ENCODE peak calls at places on chromosomes 13 and 19, in six cellular contexts. Z is right lobe of liver, Q is psoas muscle, I is mesenchymal stem cell, D is tibial artery, A is ovary. B is an unnamed sample.

GRCh38 chr19:17260842-17261325 is 3.7 kb downstream of the USHBP1 start:
- DNase-seq in Z (peak; percentile 88), Q (peak; percentile 91), I (peak; percentile 71), D (peak; percentile 74), A (peak; percentile 79), B (peak; percentile 88)

GRCh38 chr13:75480691-75481175 is 1.2 kb downstream of the TBC1D4 start:
- DNase-seq in Z (peak; percentile 50), Q (peak; percentile 86), I (peak; percentile 57), D (peak; percentile 28), A (peak; percentile 79), B (peak; percentile 45)

GRCh38 chr13:72959643-72960042 is 99.2 kb upstream of the KLF5 start:
- DNase-seq in Z (no peak), Q (no peak), I (no peak), D (no peak), A (no peak), B (peak; percentile 2)

GRCh38 chr13:64272681-64273080 is 2857.0 kb upstream of the PCDH20 start:
- DNase-seq in Z (no peak), Q (no peak), I (no peak), D (no peak), A (no peak), B (no peak)

GRCh38 chr13:30968734-30969335 is 36.4 kb downstream of the TEX26 start:
- DNase-seq in Z (no peak), Q (no peak), I (peak; percentile 64), D (no peak), A (no peak), B (no peak)

GRCh38 chr19:35363711-35364425 is 5.6 kb downstream of the FFAR3 start:
- DNase-seq in Z (no peak), Q (no peak), I (no peak), D (no peak), A (no peak), B (no peak)

GRCh38 chr13:75458696-75459422 is 23.1 kb downstream of the TBC1D4 start:
- DNase-seq in Z (peak; percentile 31), Q (peak; percentile 81), I (no peak), D (no peak), A (no peak), B (no peak)

GRCh38 chr13:103098535-103098934 is 32.3 kb upstream of the SLC10A2 start:
- DNase-seq in Z (no peak), Q (no peak), I (no peak), D (no peak), A (no peak), B (no peak)

GRCh38 chr19:28485300-28485699 is 727.7 kb downstream of the UQCRFS1 start:
- DNase-seq in Z (no peak), Q (no peak), I (no peak), D (peak; percentile 36), A (no peak), B (no peak)

GRCh38 chr13:25881136-25881926 is 170.5 kb downstream of the SHISA2 start:
- DNase-seq in Z (no peak), Q (no peak), I (peak; percentile 66), D (no peak), A (no peak), B (peak; percentile 46)

GRCh38 chr19:50412419-50412818 is 6.3 kb upstream of the SPIB start:
- DNase-seq in Z (no peak), Q (no peak), I (no peak), D (no peak), A (no peak), B (no peak)

GRCh38 chr13:109381546-109382180 is 404.7 kb downstream of the IRS2 start:
- DNase-seq in Z (no peak), Q (no peak), I (peak; percentile 51), D (no peak), A (no peak), B (no peak)

GRCh38 chr19:6092329-6093286 is 17.7 kb downstream of the RFX2 start:
- DNase-seq in Z (peak; percentile 75), Q (peak; percentile 87), I (peak; percentile 96), D (peak; percentile 90), A (peak; percentile 75), B (peak; percentile 56)

GRCh38 chr19:43474986-43475705 is 9.7 kb upstream of the LYPD3 start:
- DNase-seq in Z (peak; percentile 96), Q (peak; percentile 96), I (peak; percentile 96), D (peak; percentile 87), A (peak; percentile 98), B (peak; percentile 94)

GRCh38 chr19:9793051-9793591 is 24.6 kb upstream of the ZNF846 start:
- DNase-seq in Z (peak; percentile 66), Q (no peak), I (peak; percentile 72), D (peak; percentile 59), A (peak; percentile 42), B (peak; percentile 75)

GRCh38 chr13:112619730-112620639 is 32.0 kb upstream of the TUBGCP3 start:
- DNase-seq in Z (no peak), Q (no peak), I (peak; percentile 56), D (no peak), A (no peak), B (peak; percentile 76)

GRCh38 chr13:91346848-91347211 is 657 bp upstream of the MIR17HG start:
- DNase-seq in Z (peak; percentile 26), Q (no peak), I (peak; percentile 35), D (no peak), A (no peak), B (no peak)

DNA sequence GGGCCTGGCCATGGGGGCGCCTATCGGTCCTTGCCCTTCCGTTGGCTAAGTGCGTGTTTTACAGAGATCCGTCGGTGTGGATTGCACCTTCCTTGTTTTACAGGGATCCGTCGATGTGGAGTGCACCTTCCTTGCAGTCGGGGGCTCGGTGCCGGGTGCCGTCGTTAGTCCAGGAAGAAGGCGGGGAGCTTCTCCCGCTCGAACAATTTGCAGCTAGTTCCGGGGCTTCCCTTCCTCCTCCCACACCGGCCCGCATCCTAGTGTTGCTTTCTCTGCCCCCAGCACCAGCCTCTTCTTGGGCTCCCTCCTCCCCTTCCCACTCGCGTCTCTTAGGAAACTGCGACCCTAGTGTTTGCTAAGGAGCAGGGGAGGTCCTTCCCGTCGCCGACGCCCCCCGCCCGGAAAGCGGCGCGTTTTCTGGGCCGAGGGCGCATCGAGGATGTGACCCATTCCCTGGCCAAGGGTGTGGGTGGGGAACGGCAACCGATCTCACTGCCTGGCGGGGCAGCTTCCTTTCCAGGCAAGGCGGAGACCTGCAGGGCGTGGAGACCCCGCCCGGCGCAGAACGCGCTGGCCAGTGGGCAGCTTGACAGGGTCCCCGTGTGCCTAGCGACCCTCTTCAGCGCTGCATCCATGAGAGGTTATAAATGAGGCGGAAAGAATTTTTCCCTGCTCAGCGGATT is 75.7 kb upstream of the ZNF91 start:
- DNase-seq in Z (no peak), Q (no peak), I (no peak), D (no peak), A (no peak), B (no peak)
- H3K27me3 ChIP-seq in Z (no peaks in the 10 kb centered on the region), Q (no peaks in the 10 kb centered on the region), I (no peaks in the 10 kb centered on the region), D (no peaks in the 10 kb centered on the region), A (no peaks in the 10 kb centered on the region), B (no peaks in the 10 kb centered on the region)

GRCh38 chr13:23583491-23583890 is 13.3 kb downstream of the TNFRSF19 start:
- DNase-seq in Z (no peak), Q (no peak), I (no peak), D (no peak), A (no peak), B (no peak)

GRCh38 chr13:23586336-23586735 is 16.1 kb downstream of the TNFRSF19 start:
- DNase-seq in Z (no peak), Q (no peak), I (no peak), D (no peak), A (no peak), B (no peak)

GRCh38 chr13:23584275-23584674 is 14.1 kb downstream of the TNFRSF19 start:
- DNase-seq in Z (no peak), Q (no peak), I (no peak), D (no peak), A (no peak), B (no peak)

GRCh38 chr13:23588576-23589141 is 18.4 kb downstream of the TNFRSF19 start:
- DNase-seq in Z (peak; percentile 49), Q (no peak), I (no peak), D (no peak), A (no peak), B (no peak)
- H3K4me3 ChIP-seq in Z (no peak overlapping the region), Q (no peak overlapping the region), I (no peak overlapping the region), D (no peak overlapping the region), A (no peak overlapping the region), B (no peak overlapping the region)

DNA sequence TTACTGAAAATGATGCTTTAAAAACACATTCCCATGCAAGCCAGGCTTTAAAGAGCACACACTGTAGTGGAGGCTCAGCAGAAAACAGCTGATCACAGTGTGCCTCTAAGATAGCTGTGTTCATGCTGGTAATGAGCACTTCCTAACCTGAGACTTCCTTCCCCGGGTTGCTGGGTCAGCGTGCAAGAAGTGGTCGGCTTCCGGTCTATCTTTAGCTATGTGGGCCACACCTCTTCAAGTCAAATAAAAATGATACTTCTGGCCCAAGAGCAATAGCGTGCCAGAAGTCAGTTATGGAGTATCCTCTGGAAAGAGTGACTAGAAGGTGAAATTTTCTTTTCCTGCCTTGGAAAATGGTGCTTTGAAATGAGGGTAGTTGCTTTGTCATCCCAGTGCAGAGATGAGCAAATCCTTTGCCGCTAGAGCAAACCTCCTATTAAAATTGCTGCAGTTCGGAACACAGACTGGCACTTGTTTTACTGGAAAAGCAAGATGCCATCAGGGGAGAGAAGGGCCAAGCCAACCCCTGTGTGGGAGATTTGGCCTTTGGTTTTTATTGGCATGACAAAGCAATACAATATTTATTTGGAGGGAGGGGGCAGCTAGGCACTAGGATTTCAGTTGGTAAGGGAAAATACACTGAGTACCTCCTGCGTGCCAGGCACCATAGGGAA is 64.2 kb downstream of the ARHGAP35 start:
- DNase-seq in Z (no peak), Q (no peak), I (no peak), D (no peak), A (no peak), B (no peak)
- H3K4me1 ChIP-seq in Z (peaks cover 8% of the 10 kb centered on the region), Q (peaks cover 69% of the 10 kb centered on the region), I (peaks cover 7% of the 10 kb centered on the region), D (peaks cover 66% of the 10 kb centered on the region), A (peaks cover 9% of the 10 kb centered on the region), B (peaks cover 56% of the 10 kb centered on the region)

DNA sequence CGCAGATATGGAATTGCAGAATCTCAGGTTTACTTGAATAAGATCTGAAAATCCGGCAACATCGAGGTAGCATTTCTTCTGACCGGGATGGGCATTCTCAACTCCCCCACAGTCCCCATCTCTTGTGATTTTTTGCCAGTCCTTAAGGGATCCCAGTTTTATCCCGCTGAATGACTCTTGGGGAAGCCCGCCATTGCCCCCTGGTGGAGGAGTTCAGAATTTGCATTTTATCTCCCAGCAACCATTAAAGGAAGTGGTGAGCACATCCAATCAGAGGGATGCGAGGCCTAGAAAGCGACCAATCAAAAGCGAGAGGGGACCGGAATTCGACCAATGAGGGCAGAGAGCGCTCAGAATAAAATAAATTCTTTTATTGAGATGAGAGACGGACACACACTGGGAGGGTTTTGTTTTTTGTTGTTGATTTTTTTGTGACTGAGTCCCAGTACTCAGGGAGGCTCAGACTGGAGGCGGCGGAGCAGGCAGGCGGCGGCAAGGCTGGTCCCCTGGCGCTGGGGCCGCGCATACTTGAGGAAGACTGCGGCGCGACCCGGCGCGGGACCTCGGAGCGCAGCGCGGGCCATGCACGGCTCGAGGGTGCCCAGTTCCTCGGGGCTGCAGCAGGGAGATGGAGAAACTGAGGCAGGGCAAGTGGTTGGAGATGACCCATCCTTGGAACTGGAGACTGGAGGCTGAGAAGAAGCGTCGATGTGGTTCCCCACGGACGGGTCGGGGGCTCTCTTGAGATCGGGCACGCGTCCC is 3.9 kb upstream of the TTC9B start:
- DNase-seq in Z (peak; percentile 45), Q (peak; percentile 84), I (peak; percentile 93), D (peak; percentile 81), A (peak; percentile 76), B (peak; percentile 96)
- H3K27me3 ChIP-seq in Z (no peaks in the 10 kb centered on the region), Q (no peaks in the 10 kb centered on the region), I (peaks cover 16% of the 10 kb centered on the region), D (peaks cover 9% of the 10 kb centered on the region), A (peaks cover 5% of the 10 kb centered on the region), B (peaks cover 18% of the 10 kb centered on the region)